ENCODE peak calls at places on chromosomes 2 and 18, in five cellular contexts. N is ELR, W is AG08395, Y is PC-3, J is A549. S is an unnamed sample.

GRCh38 chr2:16302969-16303592 is 362.6 kb downstream of the CYRIA start:
- DNase-seq in W (no peak), J (no peak), N (no peak), Y (no peak), S (no peak)

GRCh38 chr2:78979380-78980238 is 45.9 kb upstream of the REG3G start:
- DNase-seq in N (peak), W (no peak), J (no peak), Y (peak), S (no peak)

GRCh38 chr2:150716186-150716585 is 228.7 kb upstream of the RND3 start:
- DNase-seq in J (no peak), Y (no peak), W (peak), N (no peak), S (no peak)

GRCh38 chr2:241803387-241804325 is 5.3 kb upstream of the NEU4 start:
- DNase-seq in J (no peak), N (peak), W (peak), Y (no peak), S (no peak)

GRCh38 chr2:129717560-129718128 is 261.8 kb upstream of the RAB6C start:
- DNase-seq in Y (no peak), W (no peak), N (no peak), J (no peak), S (no peak)

GRCh38 chr18:9319333-9319732 is 15.2 kb upstream of the TWSG1 start:
- DNase-seq in Y (peak), N (no peak), J (no peak), W (peak), S (no peak)

GRCh38 chr2:178927173-178927572 is 120.0 kb upstream of the TTN start:
- DNase-seq in N (no peak), Y (no peak), W (no peak), J (no peak), S (no peak)

GRCh38 chr2:42147641-42148274 is 21.4 kb upstream of the EML4 start:
- DNase-seq in Y (peak), J (no peak), W (peak), N (no peak), S (no peak)

GRCh38 chr2:72979896-72980295 is 62.6 kb downstream of the EMX1 start:
- DNase-seq in N (no peak), Y (no peak), J (no peak), W (no peak), S (no peak)

GRCh38 chr2:41933585-41934322 is 114.1 kb upstream of the PKDCC start:
- DNase-seq in W (peak), N (peak), Y (peak), J (peak), S (no peak)

GRCh38 chr18:31694297-31694696 is 9.9 kb upstream of the B4GALT6 start:
- DNase-seq in J (no peak), Y (no peak), W (no peak), N (no peak), S (no peak)

GRCh38 chr2:233247744-233248143 is 3.7 kb upstream of the ATG16L1 start:
- DNase-seq in Y (peak), J (peak), W (no peak), N (peak), S (no peak)

S was measured in COR-L47.